ENCODE peak calls at places on chromosome 21, in eight cellular contexts. H is aorta; R is mammary epithelial cell; P is CD8-positive, alpha-beta T cell; Y is BE2C; J is GM23248; K is fibroblast of lung; B is HAP-1. W is an unnamed sample. For H3K4me1, the result is how much of the 10 kb centered on the place peaks cover.

GRCh38 chr21:18801468-18801867 is 397.9 kb upstream of the TMPRSS15 start:
- DNase-seq in Y (peak), H (no peak), B (peak), J (no peak), P (no peak), K (no peak), R (no peak), W (no peak)

GRCh38 chr21:23162213-23162946 is 2164.2 kb downstream of the NCAM2 start:
- DNase-seq in P (no peak), B (no peak), J (no peak), R (no peak), Y (no peak), H (no peak), K (no peak), W (no peak)

GRCh38 chr21:42350271-42350885 is 416 bp downstream of the TFF2 start:
- DNase-seq in H (no peak), Y (no peak), K (no peak), B (no peak), P (no peak), J (no peak), R (no peak), W (no peak)

GRCh38 chr21:27155130-27155500 is 188.2 kb upstream of the ADAMTS5 start:
- DNase-seq in B (no peak), Y (no peak), R (no peak), J (no peak), P (no peak), H (no peak), K (no peak), W (no peak)

GRCh38 chr21:16992448-16992847 is 520.4 kb upstream of the CXADR start:
- DNase-seq in B (no peak), P (no peak), K (no peak), R (no peak), Y (no peak), H (no peak), J (no peak), W (no peak)

GRCh38 chr21:42513985-42514882 is 582 bp downstream of the SLC37A1 start:
- DNase-seq in K (no peak), P (peak), J (peak), Y (no peak), R (peak), B (peak), H (peak), W (peak)

GRCh38 chr21:29232601-29233541 is 65.9 kb upstream of the BACH1 start:
- DNase-seq in Y (no peak), B (no peak), P (no peak), J (peak), H (no peak), R (peak), K (no peak), W (no peak)

GRCh38 chr21:37749132-37749531 is 167.1 kb downstream of the KCNJ6 start:
- DNase-seq in K (no peak), P (no peak), B (no peak), R (peak), Y (no peak), J (no peak), H (no peak), W (no peak)

GRCh38 chr21:8991968-8992621 is 1529.3 kb upstream of the TPTE start:
- DNase-seq in B (no peak), P (no peak), R (no peak), J (no peak), H (no peak), K (no peak), Y (peak), W (no peak)

GRCh38 chr21:42614811-42615342 is 38.5 kb upstream of the PDE9A start:
- DNase-seq in R (peak), J (peak), H (no peak), Y (peak), P (peak), B (peak), K (no peak), W (peak)

GRCh38 chr21:28674807-28675206 is 317.9 kb downstream of the LTN1 start:
- DNase-seq in Y (no peak), R (no peak), P (no peak), H (no peak), J (no peak), K (no peak), B (no peak), W (no peak)

GRCh38 chr21:30194701-30195299 is 21.1 kb downstream of the CLDN8 start:
- DNase-seq in P (no peak), Y (peak), J (peak), H (no peak), R (peak), B (no peak), K (peak), W (no peak)

GRCh38 chr21:17828223-17828622 is 9.1 kb upstream of the C21orf91 start:
- DNase-seq in B (no peak), H (no peak), R (peak), J (peak), K (peak), P (no peak), Y (no peak), W (no peak)

GRCh38 chr21:36706951-36707762 is 8.2 kb downstream of the SIM2 start:
- DNase-seq in B (no peak), K (peak), R (no peak), Y (no peak), P (no peak), J (peak), H (peak), W (no peak)

GRCh38 chr21:25331286-25331685 is 276.0 kb downstream of the MRPL39 start:
- DNase-seq in H (no peak), R (no peak), K (peak), B (no peak), P (no peak), Y (no peak), J (peak), W (no peak)

GRCh38 chr21:37128069-37128468 is 55.0 kb downstream of the TTC3 start:
- DNase-seq in B (no peak), R (peak), Y (no peak), J (no peak), H (no peak), P (no peak), K (no peak), W (no peak)

GRCh38 chr21:29431680-29432079 is 133.0 kb downstream of the BACH1 start:
- DNase-seq in J (no peak), B (no peak), R (no peak), H (no peak), P (no peak), Y (no peak), K (no peak), W (no peak)

GRCh38 chr21:36654341-36654740 is 44.6 kb upstream of the SIM2 start:
- DNase-seq in J (no peak), K (no peak), P (no peak), H (no peak), Y (no peak), B (no peak), R (no peak), W (no peak)

GRCh38 chr21:41778974-41779600 is 12.2 kb upstream of the RIPK4 start:
- DNase-seq in P (no peak), R (no peak), K (no peak), J (no peak), H (no peak), B (no peak), Y (no peak), W (no peak)

GRCh38 chr21:37792046-37792445 is 124.2 kb downstream of the KCNJ6 start:
- DNase-seq in Y (no peak), H (no peak), P (no peak), K (peak), J (peak), B (no peak), R (no peak), W (no peak)

GRCh38 chr21:14712121-14712520 is 166.0 kb upstream of the SAMSN1 start:
- DNase-seq in R (peak), P (no peak), K (no peak), B (no peak), Y (no peak), H (no peak), J (no peak), W (no peak)

GRCh38 chr21:20270365-20271055 is 727.7 kb upstream of the NCAM2 start:
- DNase-seq in J (no peak), H (no peak), P (no peak), R (no peak), B (no peak), Y (no peak), K (no peak), W (no peak)

GRCh38 chr21:41585199-41585994 is 77.4 kb upstream of the TMPRSS2 start:
- DNase-seq in R (no peak), P (no peak), B (no peak), Y (no peak), J (no peak), K (no peak), H (no peak), W (no peak)

GRCh38 chr21:45297329-45297728 is 9.6 kb upstream of the POFUT2 start:
- DNase-seq in R (no peak), B (no peak), K (no peak), H (no peak), J (no peak), P (no peak), Y (no peak), W (peak)
- H3K4me1 ChIP-seq in R (under half), B (under half), K (under half), H (under half), J (under half), P (under half), Y (under half), W (under half)

DNA sequence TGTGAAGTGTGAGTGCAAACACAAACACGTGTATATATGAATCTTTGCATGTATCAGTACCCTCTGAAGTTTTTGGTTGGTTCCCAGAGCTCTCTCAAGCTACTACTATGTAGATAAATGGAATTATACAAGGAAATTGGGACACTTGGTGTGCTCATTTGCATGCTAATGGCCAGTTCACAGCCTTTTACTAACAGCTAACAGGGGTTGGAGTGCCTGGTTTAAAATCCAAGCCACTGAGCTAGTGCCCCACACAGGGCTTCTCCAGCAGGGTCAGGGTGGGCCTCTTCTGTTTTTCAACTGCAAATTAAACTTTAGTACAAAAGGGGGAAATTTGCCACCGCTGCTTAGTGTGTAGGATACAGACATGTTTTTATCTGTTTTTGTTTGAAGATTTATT is 121.0 kb downstream of the ATP5PO start:
- DNase-seq in H (no peak), J (no peak), B (peak), R (no peak), P (no peak), Y (no peak), K (no peak), W (no peak)
- H3K4me1 ChIP-seq in H (under half), J (under half), B (under half), R (under half), P (under half), Y (under half), K (under half), W (under half)

DNA sequence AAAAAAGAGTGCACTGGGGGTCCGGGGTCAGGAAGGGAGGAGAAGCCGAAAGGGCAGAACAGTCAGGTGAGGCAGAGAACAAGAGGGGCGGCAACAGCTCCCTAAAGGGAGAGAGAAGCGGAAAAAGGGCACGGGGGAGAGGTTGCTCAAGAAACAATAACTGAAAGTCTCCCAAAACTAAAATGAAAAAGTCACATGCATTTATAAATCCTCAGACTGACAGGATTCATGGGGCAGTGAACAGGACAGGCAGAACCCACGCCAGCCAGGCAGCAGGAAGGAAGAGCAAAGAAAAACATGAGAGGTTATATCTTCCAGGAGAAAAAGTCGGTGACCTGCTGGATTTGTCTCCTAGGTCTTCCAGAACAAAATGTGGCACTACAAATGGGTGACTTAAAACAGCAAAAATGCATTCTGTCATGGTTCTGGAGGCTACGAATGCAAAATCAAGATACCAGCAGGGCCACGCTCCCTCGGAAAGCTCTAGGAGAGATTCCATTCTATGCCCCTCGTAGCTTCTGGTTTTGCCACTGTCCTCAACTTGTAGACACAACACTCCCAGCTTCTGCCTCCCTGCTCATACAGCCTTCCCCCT is 63.5 kb downstream of the PSMG1 start:
- DNase-seq in J (no peak), K (no peak), R (no peak), H (no peak), P (no peak), B (no peak), Y (no peak), W (no peak)
- H3K4me1 ChIP-seq in J (under half), K (under half), R (under half), H (under half), P (under half), B (under half), Y (under half), W (under half)

DNA sequence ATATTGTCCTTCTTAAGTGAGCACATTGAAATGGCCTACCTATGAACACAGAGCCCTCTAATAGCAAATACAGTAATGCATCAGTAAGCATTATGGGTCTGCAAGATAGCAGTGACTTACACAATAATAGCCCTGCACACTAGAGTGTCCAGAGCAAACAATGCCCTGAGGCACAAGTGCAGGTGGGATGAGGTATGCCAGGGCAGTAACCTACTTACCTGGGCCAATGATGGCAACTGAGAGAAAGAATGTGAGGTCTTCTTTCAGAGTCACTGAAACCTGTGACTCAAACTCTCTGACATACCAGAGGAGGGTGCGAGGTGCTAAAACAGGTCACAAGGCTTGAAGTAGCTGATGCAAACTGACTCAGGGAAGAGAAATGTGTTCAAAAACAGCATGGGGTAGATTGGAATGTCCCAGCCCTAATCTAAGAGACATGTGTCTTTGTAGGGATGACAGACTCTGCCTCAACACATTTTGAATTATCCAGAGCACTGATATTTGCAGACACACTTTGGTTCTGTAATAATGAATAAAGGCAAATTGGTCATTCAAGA is 168.5 kb upstream of the RUNX1 start:
- DNase-seq in R (peak), H (no peak), Y (no peak), J (peak), P (no peak), B (no peak), K (peak), W (peak)
- H3K4me1 ChIP-seq in R (under half), H (under half), Y (under half), J (half or more), P (under half), B (under half), K (under half), W (under half)

GRCh38 chr21:31731802-31732537 is at the start of gene SCAF4:
- DNase-seq in B (peak), H (peak), P (peak), J (peak), R (peak), K (peak), Y (peak), W (peak)

GRCh38 chr21:31732538-31732864 is 583 bp upstream of the SCAF4 start:
- DNase-seq in P (no peak), J (no peak), K (peak), H (no peak), B (no peak), Y (no peak), R (no peak), W (no peak)

GRCh38 chr21:31730687-31731111 is 1.2 kb downstream of the SCAF4 start:
- DNase-seq in R (peak), J (peak), H (no peak), P (no peak), B (peak), K (no peak), Y (no peak), W (no peak)

GRCh38 chr21:31729622-31730343 is 2.1 kb downstream of the SCAF4 start:
- DNase-seq in J (no peak), R (no peak), P (no peak), B (no peak), K (no peak), Y (no peak), H (no peak), W (no peak)

DNA sequence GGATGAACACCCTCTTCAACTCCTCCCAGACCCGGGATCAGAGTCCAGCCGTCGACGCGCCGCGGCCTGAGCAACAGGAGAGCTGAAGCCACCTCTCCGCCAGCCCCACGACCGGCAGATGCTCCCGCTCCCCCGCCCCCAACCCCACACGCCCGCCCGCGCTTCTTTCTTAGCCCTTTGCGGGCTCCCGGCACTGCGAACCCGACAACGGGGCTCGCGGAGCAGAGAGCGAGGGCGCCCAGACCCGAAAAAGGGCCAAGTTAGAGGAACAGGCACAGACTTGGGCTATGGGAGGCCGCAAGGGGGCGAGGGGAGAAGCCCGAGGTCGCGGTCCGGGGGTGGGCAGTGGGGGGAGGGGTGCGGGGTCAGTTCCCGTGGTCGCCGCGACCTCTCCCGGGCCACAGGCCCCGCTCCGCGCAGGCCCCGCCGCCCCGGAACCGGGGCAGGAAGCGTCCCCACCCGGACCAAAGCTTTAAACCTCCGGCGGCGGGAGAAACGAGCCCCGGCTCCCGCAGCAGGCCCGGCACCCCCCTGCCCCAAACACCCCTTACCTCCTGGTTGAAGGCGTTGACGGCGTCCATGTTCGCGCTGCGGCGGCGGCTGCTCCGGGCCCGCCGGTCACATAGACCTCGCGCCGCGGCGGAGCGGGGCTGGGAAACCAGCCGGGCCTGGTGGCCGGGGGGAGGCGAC is 661 bp downstream of the SCAF4 start:
- DNase-seq in Y (peak), P (peak), B (no peak), J (peak), K (peak), R (no peak), H (peak), W (peak)
- H3K4me1 ChIP-seq in Y (under half), P (half or more), B (under half), J (under half), K (under half), R (under half), H (under half), W (half or more)

GRCh38 chr21:45458281-45459170 is 53.6 kb downstream of the COL18A1 start:
- DNase-seq in Y (peak), K (no peak), H (peak), R (no peak), P (no peak), B (no peak), J (no peak), W (peak)
- H3K4me1 ChIP-seq in Y (under half), K (under half), H (under half), R (under half), P (under half), B (under half), J (under half), W (under half)

W was measured in left lung.